ENCODE peak calls at places on chromosome 5, in ten cellular contexts. One of them, this sample, is unnamed.

GRCh38 chr5:87069974-87070608 is 197.6 kb upstream of the RASA1 start:
- DNase-seq in AG04450: peak
- DNase-seq in tibial artery: no peak
- DNase-seq in PC-3: peak
- DNase-seq in astrocyte of the spinal cord: peak
- DNase-seq in heart left ventricle: no peak
- DNase-seq in transverse colon: peak
- DNase-seq in foreskin fibroblast: peak
- DNase-seq in cardiac muscle cell: peak
- DNase-seq in brain microvascular endothelial cell: peak
- DNase-seq in this sample: peak

GRCh38 chr5:112316731-112317130 is 102.3 kb downstream of the EPB41L4A start:
- DNase-seq in PC-3: no peak
- DNase-seq in transverse colon: no peak
- DNase-seq in heart left ventricle: no peak
- DNase-seq in cardiac muscle cell: no peak
- DNase-seq in astrocyte of the spinal cord: no peak
- DNase-seq in brain microvascular endothelial cell: no peak
- DNase-seq in foreskin fibroblast: no peak
- DNase-seq in tibial artery: no peak
- DNase-seq in AG04450: no peak
- DNase-seq in this sample: no peak

GRCh38 chr5:124371121-124371706 is 375.2 kb downstream of the ZNF608 start:
- DNase-seq in PC-3: no peak
- DNase-seq in brain microvascular endothelial cell: no peak
- DNase-seq in AG04450: no peak
- DNase-seq in tibial artery: no peak
- DNase-seq in transverse colon: peak
- DNase-seq in astrocyte of the spinal cord: no peak
- DNase-seq in cardiac muscle cell: no peak
- DNase-seq in heart left ventricle: no peak
- DNase-seq in foreskin fibroblast: peak
- DNase-seq in this sample: peak

GRCh38 chr5:138461343-138462125 is 3.7 kb upstream of the EGR1 start:
- DNase-seq in heart left ventricle: peak
- DNase-seq in cardiac muscle cell: no peak
- DNase-seq in PC-3: peak
- DNase-seq in brain microvascular endothelial cell: peak
- DNase-seq in astrocyte of the spinal cord: peak
- DNase-seq in transverse colon: no peak
- DNase-seq in AG04450: peak
- DNase-seq in foreskin fibroblast: peak
- DNase-seq in tibial artery: no peak
- DNase-seq in this sample: peak

GRCh38 chr5:173592050-173592669 is 24.3 kb downstream of the BOD1 start:
- DNase-seq in tibial artery: no peak
- DNase-seq in PC-3: peak
- DNase-seq in heart left ventricle: no peak
- DNase-seq in foreskin fibroblast: no peak
- DNase-seq in brain microvascular endothelial cell: no peak
- DNase-seq in cardiac muscle cell: no peak
- DNase-seq in astrocyte of the spinal cord: no peak
- DNase-seq in transverse colon: no peak
- DNase-seq in AG04450: no peak
- DNase-seq in this sample: no peak

GRCh38 chr5:41924872-41925554 is at the start of gene FBXO4:
- DNase-seq in brain microvascular endothelial cell: peak
- DNase-seq in AG04450: peak
- DNase-seq in heart left ventricle: peak
- DNase-seq in tibial artery: peak
- DNase-seq in foreskin fibroblast: peak
- DNase-seq in astrocyte of the spinal cord: peak
- DNase-seq in transverse colon: peak
- DNase-seq in cardiac muscle cell: peak
- DNase-seq in PC-3: peak
- DNase-seq in this sample: peak

GRCh38 chr5:168282120-168282519 is 9.3 kb upstream of the WWC1 start:
- DNase-seq in transverse colon: no peak
- DNase-seq in cardiac muscle cell: no peak
- DNase-seq in astrocyte of the spinal cord: peak
- DNase-seq in tibial artery: no peak
- DNase-seq in foreskin fibroblast: peak
- DNase-seq in brain microvascular endothelial cell: no peak
- DNase-seq in PC-3: no peak
- DNase-seq in heart left ventricle: no peak
- DNase-seq in AG04450: peak
- DNase-seq in this sample: peak

GRCh38 chr5:82356808-82357671 is 78.9 kb upstream of the RPS23 start:
- DNase-seq in tibial artery: peak
- DNase-seq in transverse colon: peak
- DNase-seq in astrocyte of the spinal cord: peak
- DNase-seq in cardiac muscle cell: no peak
- DNase-seq in PC-3: peak
- DNase-seq in brain microvascular endothelial cell: peak
- DNase-seq in foreskin fibroblast: peak
- DNase-seq in AG04450: peak
- DNase-seq in heart left ventricle: peak
- DNase-seq in this sample: peak

GRCh38 chr5:116569999-116570398 is 4.6 kb downstream of the SEMA6A start:
- DNase-seq in PC-3: no peak
- DNase-seq in brain microvascular endothelial cell: no peak
- DNase-seq in astrocyte of the spinal cord: no peak
- DNase-seq in transverse colon: no peak
- DNase-seq in heart left ventricle: no peak
- DNase-seq in AG04450: no peak
- DNase-seq in tibial artery: no peak
- DNase-seq in foreskin fibroblast: no peak
- DNase-seq in cardiac muscle cell: no peak
- DNase-seq in this sample: no peak

GRCh38 chr5:165858118-165858517 is 2352.7 kb downstream of the MAT2B start:
- DNase-seq in astrocyte of the spinal cord: no peak
- DNase-seq in AG04450: no peak
- DNase-seq in cardiac muscle cell: no peak
- DNase-seq in PC-3: no peak
- DNase-seq in foreskin fibroblast: no peak
- DNase-seq in transverse colon: no peak
- DNase-seq in brain microvascular endothelial cell: no peak
- DNase-seq in tibial artery: no peak
- DNase-seq in heart left ventricle: no peak
- DNase-seq in this sample: no peak

GRCh38 chr5:122014232-122014940 is 52.6 kb downstream of the SRFBP1 start:
- DNase-seq in transverse colon: no peak
- DNase-seq in heart left ventricle: no peak
- DNase-seq in tibial artery: no peak
- DNase-seq in cardiac muscle cell: no peak
- DNase-seq in foreskin fibroblast: peak
- DNase-seq in AG04450: no peak
- DNase-seq in PC-3: no peak
- DNase-seq in astrocyte of the spinal cord: no peak
- DNase-seq in brain microvascular endothelial cell: no peak
- DNase-seq in this sample: peak

GRCh38 chr5:76193635-76194034 is 110.5 kb downstream of the SV2C start:
- DNase-seq in heart left ventricle: no peak
- DNase-seq in PC-3: no peak
- DNase-seq in transverse colon: no peak
- DNase-seq in cardiac muscle cell: no peak
- DNase-seq in tibial artery: no peak
- DNase-seq in AG04450: no peak
- DNase-seq in foreskin fibroblast: no peak
- DNase-seq in astrocyte of the spinal cord: no peak
- DNase-seq in brain microvascular endothelial cell: no peak
- DNase-seq in this sample: no peak

GRCh38 chr5:76196457-76196856 is 113.3 kb downstream of the SV2C start:
- DNase-seq in AG04450: no peak
- DNase-seq in foreskin fibroblast: no peak
- DNase-seq in PC-3: no peak
- DNase-seq in transverse colon: no peak
- DNase-seq in astrocyte of the spinal cord: no peak
- DNase-seq in brain microvascular endothelial cell: no peak
- DNase-seq in heart left ventricle: no peak
- DNase-seq in tibial artery: no peak
- DNase-seq in cardiac muscle cell: no peak
- DNase-seq in this sample: no peak

GRCh38 chr5:76196886-76197489 is 113.8 kb downstream of the SV2C start:
- DNase-seq in PC-3: no peak
- DNase-seq in tibial artery: no peak
- DNase-seq in transverse colon: no peak
- DNase-seq in cardiac muscle cell: no peak
- DNase-seq in astrocyte of the spinal cord: no peak
- DNase-seq in brain microvascular endothelial cell: no peak
- DNase-seq in foreskin fibroblast: no peak
- DNase-seq in heart left ventricle: no peak
- DNase-seq in AG04450: no peak
- DNase-seq in this sample: no peak

GRCh38 chr5:76190356-76190755 is 107.2 kb downstream of the SV2C start:
- DNase-seq in transverse colon: no peak
- DNase-seq in brain microvascular endothelial cell: no peak
- DNase-seq in tibial artery: no peak
- DNase-seq in heart left ventricle: no peak
- DNase-seq in AG04450: no peak
- DNase-seq in PC-3: no peak
- DNase-seq in astrocyte of the spinal cord: no peak
- DNase-seq in cardiac muscle cell: no peak
- DNase-seq in foreskin fibroblast: no peak
- DNase-seq in this sample: no peak

GRCh38 chr5:76192837-76193236 is 109.7 kb downstream of the SV2C start:
- DNase-seq in transverse colon: no peak
- DNase-seq in AG04450: no peak
- DNase-seq in astrocyte of the spinal cord: no peak
- DNase-seq in brain microvascular endothelial cell: no peak
- DNase-seq in heart left ventricle: no peak
- DNase-seq in foreskin fibroblast: no peak
- DNase-seq in tibial artery: no peak
- DNase-seq in cardiac muscle cell: no peak
- DNase-seq in PC-3: no peak
- DNase-seq in this sample: no peak
- TF ChIP-seq CTCF in transverse colon: no peak
- TF ChIP-seq CTCF in AG04450: no peak
- TF ChIP-seq CTCF in astrocyte of the spinal cord: no peak
- TF ChIP-seq CTCF in brain microvascular endothelial cell: no peak
- TF ChIP-seq CTCF in heart left ventricle: no peak
- TF ChIP-seq CTCF in foreskin fibroblast: no peak
- TF ChIP-seq CTCF in tibial artery: no peak
- TF ChIP-seq CTCF in cardiac muscle cell: no peak
- TF ChIP-seq CTCF in PC-3: no peak
- TF ChIP-seq CTCF in this sample: no peak

GRCh38 chr5:150672884-150673275 is 11.8 kb downstream of the MYOZ3 start:
- DNase-seq in cardiac muscle cell: no peak
- DNase-seq in brain microvascular endothelial cell: no peak
- DNase-seq in heart left ventricle: no peak
- DNase-seq in AG04450: no peak
- DNase-seq in foreskin fibroblast: no peak
- DNase-seq in astrocyte of the spinal cord: no peak
- DNase-seq in PC-3: no peak
- DNase-seq in tibial artery: no peak
- DNase-seq in transverse colon: no peak
- DNase-seq in this sample: no peak
- H3K4me3 ChIP-seq in cardiac muscle cell: peak
- H3K4me3 ChIP-seq in brain microvascular endothelial cell: peak
- H3K4me3 ChIP-seq in heart left ventricle: peak
- H3K4me3 ChIP-seq in AG04450: peak
- H3K4me3 ChIP-seq in foreskin fibroblast: peak
- H3K4me3 ChIP-seq in astrocyte of the spinal cord: peak
- H3K4me3 ChIP-seq in PC-3: peak
- H3K4me3 ChIP-seq in tibial artery: peak
- H3K4me3 ChIP-seq in transverse colon: no peak
- H3K4me3 ChIP-seq in this sample: peak

DNA sequence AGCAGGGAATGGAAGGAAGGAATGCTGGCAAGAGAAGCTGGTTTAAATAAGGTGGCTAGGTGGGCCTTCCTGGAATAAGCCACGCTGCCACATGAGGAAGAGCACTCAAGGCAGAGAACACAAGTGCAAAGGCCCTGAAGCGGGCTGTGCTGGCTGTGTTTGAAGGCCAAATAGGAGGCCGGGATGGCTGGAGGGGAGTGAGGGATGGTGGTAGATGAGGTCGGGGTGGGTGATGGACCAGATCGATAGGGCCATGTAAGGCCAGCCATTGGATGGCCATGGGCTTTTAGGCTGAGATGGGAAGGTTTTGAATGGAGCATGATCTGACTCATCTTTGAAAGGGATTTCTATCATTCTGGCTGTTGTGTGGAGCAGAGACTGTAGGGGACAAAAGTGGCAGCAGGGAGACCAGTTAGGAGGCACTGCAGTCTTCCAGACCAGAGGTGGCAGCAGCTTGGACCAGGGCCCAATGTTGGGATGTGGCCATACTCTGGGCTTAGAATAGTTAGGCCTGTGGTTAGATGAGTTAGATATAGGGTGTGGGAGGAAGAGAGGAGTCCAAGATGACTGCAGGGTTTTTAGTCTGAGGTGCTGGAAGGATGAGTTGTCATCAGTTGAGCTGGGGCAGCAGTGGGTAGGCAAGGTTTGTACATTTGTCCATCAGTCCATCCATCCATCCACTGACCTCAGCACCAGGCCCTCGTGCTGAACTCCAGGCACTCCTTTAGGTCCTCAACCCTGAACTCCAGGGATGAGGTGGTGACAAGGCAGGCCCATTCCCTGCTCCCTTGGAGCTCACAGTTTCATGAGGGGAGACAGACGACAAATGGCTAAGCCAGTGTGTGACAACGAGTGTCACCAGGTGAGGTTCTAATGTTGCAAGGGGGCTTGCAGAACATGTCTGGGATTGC is 30.3 kb downstream of the NDST1 start:
- DNase-seq in PC-3: peak
- DNase-seq in heart left ventricle: peak
- DNase-seq in transverse colon: no peak
- DNase-seq in brain microvascular endothelial cell: peak
- DNase-seq in AG04450: no peak
- DNase-seq in astrocyte of the spinal cord: peak
- DNase-seq in cardiac muscle cell: no peak
- DNase-seq in foreskin fibroblast: peak
- DNase-seq in tibial artery: no peak
- DNase-seq in this sample: peak
- TF ChIP-seq CTCF in PC-3: peak
- TF ChIP-seq CTCF in heart left ventricle: no peak
- TF ChIP-seq CTCF in transverse colon: no peak
- TF ChIP-seq CTCF in brain microvascular endothelial cell: peak
- TF ChIP-seq CTCF in AG04450: no peak
- TF ChIP-seq CTCF in astrocyte of the spinal cord: no peak
- TF ChIP-seq CTCF in cardiac muscle cell: no peak
- TF ChIP-seq CTCF in foreskin fibroblast: no peak
- TF ChIP-seq CTCF in tibial artery: no peak
- TF ChIP-seq CTCF in this sample: no peak

DNA sequence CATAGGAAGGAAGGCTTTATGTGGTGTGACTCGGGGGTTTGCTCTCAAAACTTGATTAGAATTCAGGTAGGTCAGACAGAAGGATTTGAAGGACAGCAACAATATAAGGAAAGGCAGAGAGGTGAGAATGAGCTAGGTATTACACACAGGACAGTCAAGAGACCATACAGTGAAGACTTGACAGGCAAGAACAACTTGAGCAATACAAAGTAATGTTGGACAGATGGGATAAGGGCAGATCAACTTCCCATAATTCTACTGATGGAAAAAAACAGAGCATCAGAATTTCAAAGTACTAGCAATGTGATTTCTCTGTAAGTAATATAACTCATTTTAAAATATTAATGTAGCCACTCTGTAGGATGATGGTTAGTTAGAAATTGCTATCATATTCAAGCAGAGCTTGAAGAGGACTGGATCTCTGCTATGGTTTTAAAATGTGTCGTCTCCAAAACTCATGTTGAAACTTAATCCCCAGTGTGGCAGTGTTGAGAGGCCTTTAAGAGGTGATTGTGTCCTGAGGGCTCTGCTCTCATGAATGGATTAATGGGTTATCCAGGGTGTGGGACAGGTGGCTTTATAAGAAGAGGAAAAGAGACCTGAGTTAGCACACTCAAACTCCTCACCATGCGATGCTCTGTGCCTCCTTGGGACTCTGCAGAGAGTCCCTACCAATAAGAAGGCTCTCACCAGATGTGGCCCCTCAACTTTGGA is 22.4 kb upstream of the HOMER1 start:
- DNase-seq in foreskin fibroblast: no peak
- DNase-seq in heart left ventricle: no peak
- DNase-seq in transverse colon: no peak
- DNase-seq in tibial artery: no peak
- DNase-seq in astrocyte of the spinal cord: no peak
- DNase-seq in cardiac muscle cell: peak
- DNase-seq in brain microvascular endothelial cell: no peak
- DNase-seq in PC-3: no peak
- DNase-seq in AG04450: no peak
- DNase-seq in this sample: no peak
- H3K4me3 ChIP-seq in foreskin fibroblast: no peak
- H3K4me3 ChIP-seq in heart left ventricle: no peak
- H3K4me3 ChIP-seq in transverse colon: no peak
- H3K4me3 ChIP-seq in tibial artery: no peak
- H3K4me3 ChIP-seq in astrocyte of the spinal cord: no peak
- H3K4me3 ChIP-seq in cardiac muscle cell: no peak
- H3K4me3 ChIP-seq in brain microvascular endothelial cell: no peak
- H3K4me3 ChIP-seq in PC-3: no peak
- H3K4me3 ChIP-seq in AG04450: no peak
- H3K4me3 ChIP-seq in this sample: no peak